ENCODE peak calls at places on chromosomes 11 and 22, in four cellular contexts. U is NCI-H1417; N is stimulated activated naive CD4-positive, alpha-beta T cell; R is SIG-M5. V is an unnamed sample.

GRCh38 chr11:9815486-9816136 is 151.7 kb downstream of the SWAP70 start:
- DNase-seq in U (no peak), N (no peak), R (no peak), V (no peak)

GRCh38 chr22:49111085-49111484 is 716.6 kb downstream of the BRD1 start:
- DNase-seq in U (no peak), N (no peak), R (no peak), V (no peak)

GRCh38 chr11:26102325-26102724 is 229.6 kb upstream of the ANO3 start:
- DNase-seq in U (no peak), N (no peak), R (no peak), V (no peak)

GRCh38 chr11:60775420-60775961 is 9.6 kb upstream of the MS4A10 start:
- DNase-seq in U (peak), N (peak), R (peak), V (peak)

GRCh38 chr11:128290106-128290840 is 297.1 kb downstream of the ETS1 start:
- DNase-seq in U (peak), N (peak), R (no peak), V (peak)

GRCh38 chr22:49306632-49306975 is 521.1 kb downstream of the BRD1 start:
- DNase-seq in U (no peak), N (no peak), R (no peak), V (no peak)

GRCh38 chr22:36814796-36815195 is 2.0 kb downstream of the PVALB start:
- DNase-seq in U (no peak), N (no peak), R (no peak), V (no peak)

GRCh38 chr11:103317118-103317517 is 207.9 kb downstream of the DYNC2H1 start:
- DNase-seq in U (no peak), N (no peak), R (no peak), V (no peak)

GRCh38 chr11:6568191-6568918 is 35.1 kb downstream of the RRP8 start:
- DNase-seq in U (no peak), N (no peak), R (no peak), V (peak)

GRCh38 chr11:128550967-128551522 is 36.3 kb downstream of the ETS1 start:
- DNase-seq in U (peak), N (peak), R (no peak), V (no peak)

GRCh38 chr22:23105304-23105703 is 35.0 kb downstream of the GNAZ start:
- DNase-seq in U (no peak), N (no peak), R (no peak), V (no peak)

GRCh38 chr22:28813772-28814518 is 13.6 kb upstream of the XBP1 start:
- DNase-seq in U (no peak), N (no peak), R (peak), V (peak)